ENCODE peak calls at places on chromosome 21, in four cellular contexts. U, B, I and Z are unnamed samples.

GRCh38 chr21:36499578-36500471 is 19.9 kb upstream of the CLDN14 start:
- DNase-seq in I (no peak), U (no peak), B (no peak), Z (no peak)

GRCh38 chr21:29321217-29321616 is 22.5 kb downstream of the BACH1 start:
- DNase-seq in I (no peak), B (no peak), U (no peak), Z (no peak)

GRCh38 chr21:44766818-44767354 is 34.7 kb downstream of the UBE2G2 start:
- DNase-seq in B (no peak), U (peak), I (no peak), Z (no peak)

GRCh38 chr21:17732306-17732705 is 86.8 kb downstream of the C21orf91 start:
- DNase-seq in I (no peak), B (no peak), U (peak), Z (no peak)

GRCh38 chr21:45545236-45545570 is 3.0 kb upstream of the SLC19A1 start:
- DNase-seq in B (no peak), I (no peak), U (no peak), Z (no peak)

GRCh38 chr21:45750924-45751323 is 107.4 kb downstream of the PCBP3 start:
- DNase-seq in U (no peak), B (no peak), I (no peak), Z (no peak)

GRCh38 chr21:14583629-14584251 is 37.6 kb upstream of the SAMSN1 start:
- DNase-seq in B (no peak), U (no peak), I (no peak), Z (no peak)

GRCh38 chr21:31879251-31879650 is 6.4 kb downstream of the HUNK start:
- DNase-seq in I (no peak), B (no peak), U (no peak), Z (no peak)

GRCh38 chr21:33817663-33818433 is 97.8 kb downstream of the ATP5PO start:
- DNase-seq in U (peak), B (no peak), I (no peak), Z (no peak)

GRCh38 chr21:44697811-44698734 is 1.1 kb downstream of the KRTAP10-12 start:
- DNase-seq in I (no peak), B (no peak), U (peak), Z (no peak)

GRCh38 chr21:26732442-26733221 is 112.6 kb downstream of the ADAMTS1 start:
- DNase-seq in U (peak), I (no peak), B (no peak), Z (peak)

GRCh38 chr21:20404915-20405314 is 593.3 kb upstream of the NCAM2 start:
- DNase-seq in B (no peak), I (no peak), U (no peak), Z (no peak)

GRCh38 chr21:41951876-41952567 is 1.8 kb downstream of the C2CD2 start:
- DNase-seq in U (no peak), I (no peak), B (no peak), Z (no peak)

GRCh38 chr21:41952568-41953248 is 1.1 kb downstream of the C2CD2 start:
- DNase-seq in U (no peak), B (no peak), I (no peak), Z (no peak)

GRCh38 chr21:41953831-41954653 is at the start of gene C2CD2:
- DNase-seq in B (peak), U (peak), I (no peak), Z (no peak)

GRCh38 chr21:41954654-41955499 is 1.1 kb upstream of the C2CD2 start:
- DNase-seq in U (no peak), B (no peak), I (no peak), Z (no peak)

GRCh38 chr21:41953249-41953830 is 478 bp downstream of the C2CD2 start:
- DNase-seq in B (no peak), I (no peak), U (peak), Z (no peak)
- H3K9ac ChIP-seq in B (peak), I (peak), U (peak), Z (peak)

GRCh38 chr21:41663805-41664788 is 102.8 kb downstream of the RIPK4 start:
- DNase-seq in U (no peak), I (peak), B (no peak), Z (no peak)

GRCh38 chr21:41664881-41665765 is 101.7 kb downstream of the RIPK4 start:
- DNase-seq in U (no peak), I (no peak), B (no peak), Z (no peak)

GRCh38 chr21:41660748-41661147 is 106.1 kb downstream of the RIPK4 start:
- DNase-seq in U (no peak), I (no peak), B (no peak), Z (no peak)

GRCh38 chr21:41662161-41662560 is 104.7 kb downstream of the RIPK4 start:
- DNase-seq in B (no peak), I (no peak), U (no peak), Z (no peak)

DNA sequence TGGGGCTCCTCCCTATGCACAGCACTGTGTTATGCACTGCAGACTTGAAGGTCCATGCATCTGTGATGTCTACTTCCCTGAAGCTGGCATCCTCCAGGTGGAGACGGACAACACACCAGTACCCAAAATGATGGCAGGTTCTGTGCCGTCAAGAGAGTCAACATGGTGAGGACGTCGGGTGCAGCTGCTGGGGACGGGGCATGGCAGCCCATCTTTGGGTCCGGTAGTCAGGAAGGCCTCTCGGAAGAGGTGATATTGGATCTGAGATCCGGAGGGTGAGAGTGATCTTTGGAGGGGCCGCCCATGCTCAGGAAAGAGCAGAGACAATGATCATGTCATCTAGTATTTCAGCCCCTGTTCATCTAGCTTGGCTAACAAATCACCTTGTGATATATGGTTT is 104.1 kb downstream of the RIPK4 start:
- DNase-seq in U (no peak), B (no peak), I (no peak), Z (no peak)
- TF ChIP-seq NRF1 in U (no peak), B (no peak), I (no peak), Z (no peak)

GRCh38 chr21:43603230-43603626 is 56.1 kb downstream of the HSF2BP start:
- DNase-seq in U (no peak), I (no peak), B (no peak), Z (no peak)

GRCh38 chr21:43605320-43606244 is 53.7 kb downstream of the HSF2BP start:
- DNase-seq in U (no peak), B (no peak), I (no peak), Z (no peak)

GRCh38 chr21:43602277-43603229 is 56.7 kb downstream of the HSF2BP start:
- DNase-seq in U (no peak), B (no peak), I (no peak), Z (no peak)

GRCh38 chr21:43604505-43605204 is 54.6 kb downstream of the HSF2BP start:
- DNase-seq in U (no peak), B (no peak), I (no peak), Z (no peak)

GRCh38 chr21:43603641-43604504 is 55.4 kb downstream of the HSF2BP start:
- DNase-seq in B (no peak), U (peak), I (no peak), Z (no peak)
- H3K9ac ChIP-seq in B (no peak), U (no peak), I (no peak), Z (no peak)

GRCh38 chr21:35469446-35469845 is 420.3 kb upstream of the RUNX1 start:
- DNase-seq in B (no peak), U (no peak), I (no peak), Z (no peak)
- TF ChIP-seq NRF1 in B (no peak), U (no peak), I (no peak), Z (no peak)